ENCODE peak calls at places on chromosomes 2 and 18, in nine cellular contexts. I is fibroblast of mammary gland; Q is gastrocnemius medialis; M is activated CD4-positive, alpha-beta T cell treated with anti-CD3 and anti-CD28 coated beads for 4 hours; L is astrocyte; A is activated naive CD4-positive, alpha-beta T cell treated with anti-CD3 and anti-CD28 coated beads, Interleukin-2, amount 50 U/mL, for 72 hours; Y is neuronal stem cell; H is left cardiac atrium; V is non-pigmented ciliary epithelial cell. Z is an unnamed sample.

GRCh38 chr2:115400940-115401339 is 958.5 kb downstream of the DPP10 start:
- DNase-seq in Q (no peak), H (no peak), L (no peak), M (no peak), I (no peak), A (no peak), V (no peak), Y (no peak), Z (no peak)

GRCh38 chr2:112646102-112646719 is 472 bp downstream of the SLC20A1 start:
- DNase-seq in Y (no peak), Q (no peak), M (no peak), L (no peak), H (peak), A (no peak), I (no peak), V (no peak), Z (no peak)

GRCh38 chr2:100214265-100214961 is 72.0 kb upstream of the AFF3 start:
- DNase-seq in H (no peak), V (no peak), L (no peak), Y (no peak), Q (no peak), M (no peak), I (no peak), A (no peak), Z (no peak)

GRCh38 chr2:128316777-128317185 is 1.9 kb downstream of the HS6ST1 start:
- DNase-seq in Q (no peak), I (no peak), L (no peak), A (no peak), V (no peak), M (no peak), Y (no peak), H (peak), Z (no peak)

GRCh38 chr18:47968721-47969120 is 38.3 kb upstream of the SMAD2 start:
- DNase-seq in M (no peak), Q (no peak), V (no peak), A (no peak), L (peak), H (no peak), I (no peak), Y (no peak), Z (no peak)

GRCh38 chr18:68040198-68040597 is 523.7 kb upstream of the DSEL start:
- DNase-seq in H (no peak), M (no peak), I (no peak), A (no peak), V (no peak), Y (no peak), L (no peak), Q (no peak), Z (no peak)

GRCh38 chr2:974054-974453 is 23.4 kb downstream of the SNTG2 start:
- DNase-seq in M (no peak), H (no peak), I (no peak), Y (no peak), V (no peak), Q (no peak), L (no peak), A (no peak), Z (no peak)

GRCh38 chr2:144097440-144098225 is 422.3 kb downstream of the ZEB2 start:
- DNase-seq in I (no peak), H (no peak), Y (no peak), M (no peak), L (no peak), A (no peak), V (no peak), Q (no peak), Z (no peak)

GRCh38 chr2:32691678-32692077 is 63.8 kb downstream of the TTC27 start:
- DNase-seq in H (no peak), Y (no peak), Q (no peak), A (no peak), V (no peak), I (no peak), M (no peak), L (no peak), Z (no peak)

GRCh38 chr2:175180701-175181103 is 808 bp downstream of the ATP5MC3 start:
- DNase-seq in M (peak), A (no peak), Y (no peak), H (peak), I (peak), Q (peak), V (no peak), L (peak), Z (no peak)

GRCh38 chr2:100822587-100823248 is 2.8 kb downstream of the NPAS2 start:
- DNase-seq in Y (no peak), Q (peak), I (peak), A (no peak), L (peak), H (peak), V (no peak), M (no peak), Z (peak)

GRCh38 chr2:85584354-85584856 is at the start of gene VAMP5:
- DNase-seq in I (no peak), Y (no peak), Q (no peak), H (peak), A (no peak), V (no peak), L (no peak), M (peak), Z (no peak)

GRCh38 chr2:202034249-202035088 is 814 bp downstream of the FZD7 start:
- DNase-seq in M (peak), Y (no peak), Q (no peak), V (no peak), I (peak), H (peak), A (no peak), L (peak), Z (no peak)

GRCh38 chr18:44602380-44602779 is 78.3 kb upstream of the SETBP1 start:
- DNase-seq in I (peak), Q (no peak), A (no peak), H (no peak), M (no peak), Y (no peak), L (peak), V (no peak), Z (no peak)

GRCh38 chr2:127072380-127072779 is 34.6 kb downstream of the BIN1 start:
- DNase-seq in A (no peak), L (no peak), M (no peak), Q (no peak), H (no peak), I (no peak), V (no peak), Y (no peak), Z (no peak)

GRCh38 chr18:58407263-58407648 is 221.6 kb downstream of the ALPK2 start:
- DNase-seq in I (no peak), A (no peak), M (no peak), L (peak), Q (no peak), V (no peak), H (no peak), Y (no peak), Z (no peak)